ENCODE peak calls at places on chromosomes 3 and 15, in nine cellular contexts. T, K, U, C, J, A, D, I and Y are unnamed samples.

GRCh38 chr3:133230191-133230590 is 169.7 kb upstream of the BFSP2 start:
- DNase-seq in J (no peak), I (no peak), K (no peak), C (no peak), D (no peak), T (no peak), U (no peak), A (no peak), Y (no peak)

GRCh38 chr3:30943206-30943605 is 48.7 kb upstream of the GADL1 start:
- DNase-seq in U (no peak), T (no peak), J (no peak), A (no peak), K (no peak), C (peak; percentile 44), I (no peak), D (no peak), Y (no peak)

GRCh38 chr15:36507458-36507857 is 72.0 kb upstream of the CDIN1 start:
- DNase-seq in K (no peak), I (no peak), J (no peak), A (no peak), U (no peak), D (no peak), T (no peak), C (no peak), Y (no peak)

GRCh38 chr3:100057716-100058575 is 56.4 kb downstream of the FILIP1L start:
- DNase-seq in C (no peak), U (no peak), A (no peak), J (no peak), T (no peak), I (no peak), K (no peak), D (no peak), Y (no peak)

GRCh38 chr3:183548262-183548769 is 7.2 kb downstream of the KLHL6 start:
- DNase-seq in J (no peak), A (no peak), I (peak; percentile 10), U (no peak), C (peak; percentile 48), D (no peak), T (no peak), K (peak; percentile 89), Y (no peak)

GRCh38 chr15:90982135-90982534 is 12.2 kb downstream of the PRC1 start:
- DNase-seq in C (no peak), T (no peak), A (no peak), D (no peak), K (no peak), I (no peak), J (no peak), U (no peak), Y (no peak)

GRCh38 chr3:99439892-99440291 is 198.5 kb upstream of the COL8A1 start:
- DNase-seq in I (peak; percentile 42), D (no peak), U (no peak), T (no peak), K (no peak), A (no peak), C (no peak), J (no peak), Y (no peak)

GRCh38 chr3:123870033-123870432 is 14.1 kb downstream of the MYLK start:
- DNase-seq in T (no peak), A (no peak), J (no peak), I (no peak), K (no peak), D (no peak), U (no peak), C (peak; percentile 76), Y (no peak)

GRCh38 chr15:45199136-45199810 is 11.5 kb upstream of the SHF start:
- DNase-seq in K (peak; percentile 76), I (no peak), C (peak; percentile 26), U (no peak), T (peak; percentile 54), A (no peak), J (peak; percentile 71), D (no peak), Y (no peak)

GRCh38 chr3:126304291-126304690 is 52.9 kb downstream of the KLF15 start:
- DNase-seq in I (no peak), A (no peak), U (no peak), T (no peak), J (no peak), K (no peak), D (no peak), C (no peak), Y (no peak)

GRCh38 chr15:38496151-38496550 is 42.2 kb downstream of the FAM98B start:
- DNase-seq in A (no peak), T (no peak), I (no peak), C (no peak), U (no peak), J (no peak), D (no peak), K (no peak), Y (no peak)

GRCh38 chr3:55852326-55852725 is 365.2 kb upstream of the WNT5A start:
- DNase-seq in I (no peak), T (no peak), C (no peak), U (no peak), K (no peak), J (no peak), A (no peak), D (no peak), Y (no peak)

GRCh38 chr3:43869491-43869890 is 178.8 kb downstream of the ABHD5 start:
- DNase-seq in T (no peak), A (no peak), C (peak; percentile 34), I (no peak), U (no peak), D (no peak), J (no peak), K (peak; percentile 37), Y (no peak)

GRCh38 chr3:196740476-196741400 is 1.1 kb downstream of the PAK2 start:
- DNase-seq in A (no peak), C (peak; percentile 68), K (no peak), U (peak; percentile 30), I (peak; percentile 19), J (peak; percentile 65), T (peak; percentile 67), D (peak; percentile 28), Y (peak; percentile 31)

GRCh38 chr3:193827039-193827669 is 234.1 kb downstream of the OPA1 start:
- DNase-seq in I (no peak), D (no peak), K (peak; percentile 41), T (no peak), C (no peak), U (no peak), A (no peak), J (no peak), Y (no peak)